ENCODE peak calls at places on chromosomes 16 and 17, in seven cellular contexts. U is HCT116, P is SK-N-SH, C is K562, N is GM12878, E is H1, X is HepG2. T is an unnamed sample.

GRCh38 chr17:10772425-10773380 is 31.2 kb downstream of the TMEM238L start:
- DNase-seq in U (peak), P (no peak), C (peak), N (no peak), E (peak), X (peak), T (peak)

GRCh38 chr16:89918453-89919347 is at the start of gene MC1R:
- DNase-seq in U (peak), P (peak), C (peak), N (no peak), E (peak), X (peak), T (no peak)

GRCh38 chr17:14813649-14814048 is 451.5 kb downstream of the PMP22 start:
- DNase-seq in U (no peak), P (peak), C (peak), N (no peak), E (peak), X (peak), T (peak)

GRCh38 chr17:17913695-17914332 is 58.4 kb downstream of the TOM1L2 start:
- DNase-seq in U (peak), P (peak), C (peak), N (no peak), E (no peak), X (peak), T (peak)

GRCh38 chr16:29909398-29909797 is 9.1 kb downstream of the ASPHD1 start:
- DNase-seq in U (no peak), P (no peak), C (no peak), N (no peak), E (no peak), X (no peak), T (no peak)

GRCh38 chr16:87602005-87602790 is at the start of gene JPH3:
- DNase-seq in U (no peak), P (peak), C (peak), N (no peak), E (peak), X (no peak), T (no peak)

GRCh38 chr16:82943371-82943770 is 316.6 kb downstream of the CDH13 start:
- DNase-seq in U (no peak), P (no peak), C (no peak), N (no peak), E (no peak), X (no peak), T (no peak)

GRCh38 chr17:76740329-76741118 is 2.6 kb downstream of the MFSD11 start:
- DNase-seq in U (no peak), P (no peak), C (no peak), N (no peak), E (no peak), X (no peak), T (no peak)

GRCh38 chr17:70040336-70040735 is 34.7 kb upstream of the KCNJ16 start:
- DNase-seq in U (no peak), P (no peak), C (no peak), N (no peak), E (no peak), X (no peak), T (no peak)

GRCh38 chr16:67499159-67499558 is 15.8 kb upstream of the AGRP start:
- DNase-seq in U (no peak), P (no peak), C (no peak), N (no peak), E (no peak), X (no peak), T (no peak)

GRCh38 chr16:1678500-1679098 is 520 bp downstream of the JPT2 start:
- DNase-seq in U (no peak), P (no peak), C (no peak), N (no peak), E (no peak), X (peak), T (peak)

GRCh38 chr16:67594956-67595355 is 32.6 kb downstream of the CTCF start:
- DNase-seq in U (no peak), P (no peak), C (no peak), N (no peak), E (no peak), X (no peak), T (no peak)

GRCh38 chr16:17367932-17368331 is 102.8 kb downstream of the XYLT1 start:
- DNase-seq in U (no peak), P (peak), C (peak), N (no peak), E (peak), X (no peak), T (no peak)

GRCh38 chr16:4393243-4393606 is 21.6 kb downstream of the VASN start:
- DNase-seq in U (no peak), P (no peak), C (no peak), N (no peak), E (no peak), X (no peak), T (peak)

GRCh38 chr16:4263504-4264436 is 9.1 kb downstream of the TFAP4 start:
- DNase-seq in U (peak), P (peak), C (peak), N (no peak), E (peak), X (peak), T (peak)

GRCh38 chr16:66367968-66368891 is 1.7 kb downstream of the CDH5 start:
- DNase-seq in U (no peak), P (no peak), C (no peak), N (no peak), E (no peak), X (no peak), T (no peak)

GRCh38 chr17:34991606-34992005 is 11.3 kb downstream of the LIG3 start:
- DNase-seq in U (no peak), P (no peak), C (no peak), N (no peak), E (no peak), X (no peak), T (no peak)

GRCh38 chr17:57665696-57666095 is 79.4 kb downstream of the CCDC182 start:
- DNase-seq in U (no peak), P (no peak), C (no peak), N (no peak), E (no peak), X (no peak), T (no peak)

GRCh38 chr17:73827627-73828241 is 183.5 kb upstream of the SDK2 start:
- DNase-seq in U (no peak), P (no peak), C (no peak), N (no peak), E (no peak), X (peak), T (peak)

GRCh38 chr16:81601601-81602251 is 157.1 kb downstream of the CMIP start:
- DNase-seq in U (no peak), P (peak), C (no peak), N (no peak), E (no peak), X (no peak), T (peak)

GRCh38 chr17:31388770-31389672 is 2.5 kb upstream of the RAB11FIP4 start:
- DNase-seq in U (no peak), P (peak), C (peak), N (no peak), E (peak), X (no peak), T (peak)

GRCh38 chr16:49857423-49858181 is 1.7 kb upstream of the ZNF423 start:
- DNase-seq in U (peak), P (peak), C (peak), N (no peak), E (peak), X (peak), T (peak)

GRCh38 chr17:30454635-30455034 is 22.6 kb upstream of the GOSR1 start:
- DNase-seq in U (no peak), P (no peak), C (no peak), N (no peak), E (no peak), X (no peak), T (no peak)

GRCh38 chr16:55487048-55487803 is 8.2 kb downstream of the MMP2 start:
- DNase-seq in U (no peak), P (no peak), C (no peak), N (no peak), E (no peak), X (no peak), T (no peak)

GRCh38 chr17:3647769-3648540 is 11.4 kb downstream of the CTNS start:
- DNase-seq in U (peak), P (peak), C (no peak), N (no peak), E (peak), X (peak), T (peak)

GRCh38 chr16:83561876-83562275 is 245.9 kb upstream of the HSBP1 start:
- DNase-seq in U (no peak), P (no peak), C (no peak), N (no peak), E (no peak), X (peak), T (peak)

GRCh38 chr16:5075637-5076036 is 4.0 kb downstream of the ALG1 start:
- DNase-seq in U (no peak), P (peak), C (peak), N (no peak), E (no peak), X (no peak), T (no peak)

GRCh38 chr17:32909787-32910369 is 18.1 kb upstream of the TMEM98 start:
- DNase-seq in U (peak), P (peak), C (peak), N (peak), E (peak), X (peak), T (peak)

GRCh38 chr17:58487589-58488427 is at the start of gene HSF5:
- DNase-seq in U (no peak), P (peak), C (no peak), N (no peak), E (peak), X (no peak), T (no peak)

GRCh38 chr17:82014432-82014831 is 8.2 kb downstream of the CENPX start:
- DNase-seq in U (no peak), P (peak), C (no peak), N (no peak), E (no peak), X (no peak), T (no peak)

GRCh38 chr16:85420501-85421337 is 192.4 kb upstream of the GSE1 start:
- DNase-seq in U (peak), P (peak), C (peak), N (no peak), E (peak), X (peak), T (peak)

GRCh38 chr17:45312477-45313418 is 4.1 kb downstream of the MAP3K14 start:
- DNase-seq in U (no peak), P (no peak), C (no peak), N (no peak), E (no peak), X (no peak), T (no peak)

GRCh38 chr16:28823291-28823718 is 506 bp downstream of the ATXN2L start:
- DNase-seq in U (no peak), P (no peak), C (no peak), N (no peak), E (no peak), X (no peak), T (no peak)

GRCh38 chr16:86100205-86101134 is 201.5 kb downstream of the IRF8 start:
- DNase-seq in U (no peak), P (no peak), C (no peak), N (no peak), E (no peak), X (peak), T (no peak)

GRCh38 chr17:61486135-61487120 is 34.2 kb downstream of the TBX4 start:
- DNase-seq in U (no peak), P (peak), C (no peak), N (no peak), E (no peak), X (no peak), T (no peak)

GRCh38 chr16:11735801-11736200 is 6.9 kb downstream of the TXNDC11 start:
- DNase-seq in U (no peak), P (no peak), C (no peak), N (no peak), E (no peak), X (no peak), T (no peak)
- TF ChIP-seq JUND in U (no peak), P (no peak), C (no peak), N (no peak), E (no peak), X (no peak), T (no peak)

GRCh38 chr16:57106767-57107166 is 14.4 kb downstream of the CPNE2 start:
- DNase-seq in U (no peak), P (peak), C (no peak), N (no peak), E (no peak), X (no peak), T (no peak)
- TF ChIP-seq JUND in U (no peak), P (no peak), C (no peak), N (no peak), E (no peak), X (no peak), T (no peak)

DNA sequence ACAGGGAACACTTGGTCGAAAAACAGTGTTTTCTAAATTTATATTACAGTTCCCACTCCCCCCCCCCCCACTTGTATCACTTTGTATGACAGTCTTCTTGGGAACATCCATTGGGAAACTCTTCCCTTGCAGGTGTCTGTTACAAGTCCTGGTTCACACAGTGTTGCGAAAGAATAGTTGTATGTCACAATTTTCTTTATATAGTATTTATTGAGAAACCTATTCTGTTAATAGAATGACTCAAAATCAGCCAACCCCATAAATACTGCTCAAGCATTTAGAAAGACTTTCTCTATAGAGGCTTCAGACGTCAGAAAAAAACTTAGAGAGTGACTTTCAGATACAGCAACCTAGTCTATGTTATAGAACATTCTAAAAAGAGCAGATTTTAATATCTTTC is 414.4 kb downstream of the WWOX start:
- DNase-seq in U (no peak), P (no peak), C (no peak), N (no peak), E (no peak), X (no peak), T (no peak)
- TF ChIP-seq JUND in U (no peak), P (no peak), C (no peak), N (no peak), E (no peak), X (no peak), T (no peak)

DNA sequence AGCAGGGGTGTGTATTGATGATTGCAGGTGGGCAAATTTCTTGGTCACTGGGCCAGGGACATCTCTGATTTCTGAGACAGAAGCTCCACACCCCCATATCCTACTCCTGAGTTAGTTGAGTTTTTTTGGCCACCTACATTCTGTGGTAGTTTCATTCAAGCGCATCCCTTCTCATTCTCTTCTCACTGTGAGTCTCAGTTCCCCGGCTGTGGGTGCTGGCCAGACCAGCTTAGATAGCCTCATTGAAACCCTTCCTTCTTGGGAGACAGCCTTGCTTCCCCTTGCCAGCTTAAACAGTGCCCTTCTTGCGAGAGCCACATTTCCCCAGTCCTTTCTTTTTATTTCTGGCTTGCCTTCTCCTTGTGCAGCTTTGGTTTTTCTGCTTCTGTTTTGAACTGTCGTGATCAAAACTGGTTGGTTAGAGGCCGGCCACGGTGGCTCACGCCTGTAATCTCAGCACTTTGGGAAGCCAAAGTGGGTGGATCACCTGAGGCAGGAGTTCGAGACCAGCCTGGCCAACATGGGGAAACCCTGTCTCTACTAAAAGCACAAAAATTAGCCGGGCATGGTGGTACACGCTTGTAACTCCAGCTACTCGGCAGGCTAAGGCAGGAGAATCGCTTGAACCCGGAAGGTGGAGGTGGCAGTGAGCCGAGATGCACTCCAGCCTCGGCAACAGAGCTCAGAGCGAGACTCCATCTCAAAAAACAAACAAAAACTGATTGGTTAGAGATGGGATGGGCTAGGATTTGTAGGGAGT is 2.8 kb downstream of the GPT2 start:
- DNase-seq in U (no peak), P (no peak), C (no peak), N (no peak), E (no peak), X (no peak), T (no peak)
- TF ChIP-seq JUND in U (no peak), P (no peak), C (no peak), N (no peak), E (no peak), X (no peak), T (no peak)